ENCODE peak calls at places on chromosome 18, in six cellular contexts. Z is fibroblast of the aortic adventitia, J is B cell, X is PC-3, E is GM12865, U is transverse colon. W is an unnamed sample.

GRCh38 chr18:50306944-50307343 is 19.5 kb upstream of the CXXC1 start:
- DNase-seq in E (no peak), X (no peak), J (no peak), Z (peak; percentile 90), U (no peak), W (no peak)

GRCh38 chr18:74895686-74896085 is 298.0 kb downstream of the ZNF407 start:
- DNase-seq in Z (peak; percentile 61), X (peak; percentile 40), U (no peak), J (no peak), E (no peak), W (no peak)

GRCh38 chr18:54647176-54647575 is 56.1 kb downstream of the DYNAP start:
- DNase-seq in U (peak; percentile 22), Z (peak; percentile 12), E (peak; percentile 38), J (no peak), X (peak; percentile 69), W (peak; percentile 18)

GRCh38 chr18:9741821-9742541 is 33.9 kb downstream of the RAB31 start:
- DNase-seq in Z (no peak), U (no peak), X (peak; percentile 20), E (no peak), J (no peak), W (no peak)

GRCh38 chr18:31679133-31679731 is 5.1 kb downstream of the B4GALT6 start:
- DNase-seq in E (no peak), J (no peak), U (no peak), X (peak; percentile 65), Z (peak; percentile 85), W (no peak)

GRCh38 chr18:51621103-51621969 is 423.9 kb upstream of the MEX3C start:
- DNase-seq in X (peak; percentile 36), E (peak; percentile 72), Z (peak; percentile 63), U (peak; percentile 37), J (no peak), W (peak; percentile 56)

GRCh38 chr18:61402761-61403160 is 69.5 kb downstream of the CDH20 start:
- DNase-seq in E (no peak), X (no peak), Z (peak; percentile 29), U (no peak), J (no peak), W (no peak)

GRCh38 chr18:37567061-37567993 is 1.7 kb upstream of the CELF4 start:
- DNase-seq in X (no peak), E (no peak), Z (no peak), J (peak; percentile 17), U (no peak), W (peak; percentile 38)

GRCh38 chr18:75183524-75183923 is 25.4 kb downstream of the PTGR3 start:
- DNase-seq in E (no peak), Z (no peak), X (peak; percentile 96), U (no peak), J (no peak), W (no peak)

GRCh38 chr18:23231340-23232021 is 96.2 kb downstream of the CABLES1 start:
- DNase-seq in X (peak; percentile 92), U (peak; percentile 62), E (peak; percentile 98), Z (peak; percentile 97), J (peak; percentile 92), W (peak; percentile 85)

GRCh38 chr18:78480531-78481054 is 499.0 kb upstream of the SALL3 start:
- DNase-seq in J (no peak), Z (no peak), X (no peak), E (no peak), U (no peak), W (no peak)

GRCh38 chr18:63206433-63207153 is 113.0 kb downstream of the BCL2 start:
- DNase-seq in U (no peak), J (no peak), E (no peak), X (no peak), Z (no peak), W (no peak)

GRCh38 chr18:58175122-58175687 is 131.2 kb downstream of the NEDD4L start:
- DNase-seq in J (no peak), U (no peak), X (no peak), E (peak; percentile 15), Z (no peak), W (no peak)

GRCh38 chr18:23053756-23054457 is 81.4 kb upstream of the CABLES1 start:
- DNase-seq in Z (peak; percentile 66), J (no peak), E (no peak), U (no peak), X (peak; percentile 57), W (no peak)

GRCh38 chr18:30359521-30359920 is 683.0 kb downstream of the DSC3 start:
- DNase-seq in U (no peak), Z (no peak), X (peak; percentile 32), J (no peak), E (no peak), W (no peak)

GRCh38 chr18:27942706-27943105 is 234.2 kb downstream of the CDH2 start:
- DNase-seq in U (no peak), X (peak; percentile 24), J (no peak), Z (peak; percentile 10), E (no peak), W (no peak)

GRCh38 chr18:73979742-73980141 is 167.9 kb downstream of the FBXO15 start:
- DNase-seq in J (no peak), E (no peak), X (peak; percentile 66), Z (peak; percentile 24), U (no peak), W (no peak)

GRCh38 chr18:13521418-13521817 is 204.9 kb downstream of the FAM210A start:
- DNase-seq in X (no peak), Z (no peak), J (no peak), U (no peak), E (no peak), W (no peak)

GRCh38 chr18:63783394-63783793 is 8.2 kb downstream of the SERPINB7 start:
- DNase-seq in J (no peak), Z (no peak), X (peak; percentile 19), U (no peak), E (peak; percentile 4), W (peak; percentile 6)

GRCh38 chr18:55268146-55268545 is 308.9 kb upstream of the CCDC68 start:
- DNase-seq in Z (no peak), X (no peak), E (peak; percentile 90), U (no peak), J (peak; percentile 61), W (no peak)

GRCh38 chr18:35267809-35268208 is 22.2 kb downstream of the ZSCAN30 start:
- DNase-seq in Z (no peak), J (no peak), U (peak; percentile 26), E (no peak), X (no peak), W (no peak)

GRCh38 chr18:26549486-26550435 is 1.4 kb upstream of the KCTD1 start:
- DNase-seq in E (peak; percentile 56), J (no peak), X (peak; percentile 81), Z (peak; percentile 62), U (peak; percentile 61), W (peak; percentile 54)

GRCh38 chr18:3458378-3458777 is 8.4 kb downstream of the TGIF1 start:
- DNase-seq in J (no peak), X (peak; percentile 40), U (no peak), E (no peak), Z (peak; percentile 11), W (no peak)

GRCh38 chr18:48668466-48669179 is 129.8 kb downstream of the CTIF start:
- DNase-seq in Z (no peak), X (no peak), E (no peak), J (no peak), U (no peak), W (no peak)
- TF ChIP-seq CTCF in Z (peak; percentile 14), X (no peak), E (no peak), J (no peak), U (no peak), W (no peak)

GRCh38 chr18:478679-479078 is 21.8 kb downstream of the COLEC12 start:
- DNase-seq in E (no peak), Z (peak; percentile 37), X (peak; percentile 36), U (no peak), J (no peak), W (no peak)

GRCh38 chr18:474416-474815 is 26.1 kb downstream of the COLEC12 start:
- DNase-seq in U (no peak), X (no peak), Z (peak; percentile 93), E (no peak), J (no peak), W (no peak)

GRCh38 chr18:475202-475624 is 25.3 kb downstream of the COLEC12 start:
- DNase-seq in J (no peak), X (peak; percentile 60), Z (peak; percentile 98), E (no peak), U (no peak), W (no peak)

GRCh38 chr18:477565-477964 is 22.9 kb downstream of the COLEC12 start:
- DNase-seq in X (peak; percentile 50), Z (no peak), E (peak; percentile 44), U (no peak), J (no peak), W (peak; percentile 47)

DNA sequence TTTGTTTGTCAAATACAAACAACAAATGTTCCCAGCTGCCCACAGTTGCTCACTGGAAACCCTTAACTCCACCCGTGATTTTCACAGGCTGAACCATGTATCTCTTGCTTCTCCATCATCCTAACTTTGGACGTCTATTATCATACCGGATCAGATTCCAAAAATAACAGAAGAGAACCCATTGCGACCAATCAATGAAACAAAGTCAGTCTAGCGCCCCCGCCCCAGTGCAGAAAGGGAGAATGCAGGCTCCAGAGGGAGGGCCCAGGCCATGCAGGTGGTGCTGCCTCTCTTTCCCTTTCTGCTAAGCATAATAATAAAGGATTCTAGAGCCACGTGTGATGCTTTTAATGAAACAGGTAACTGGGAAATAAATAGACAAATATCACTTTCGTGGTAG is 24.1 kb downstream of the COLEC12 start:
- DNase-seq in U (no peak), J (no peak), Z (no peak), X (no peak), E (no peak), W (no peak)
- TF ChIP-seq CTCF in U (no peak), J (no peak), Z (peak; percentile 21), X (peak; percentile 12), E (no peak), W (no peak)

DNA sequence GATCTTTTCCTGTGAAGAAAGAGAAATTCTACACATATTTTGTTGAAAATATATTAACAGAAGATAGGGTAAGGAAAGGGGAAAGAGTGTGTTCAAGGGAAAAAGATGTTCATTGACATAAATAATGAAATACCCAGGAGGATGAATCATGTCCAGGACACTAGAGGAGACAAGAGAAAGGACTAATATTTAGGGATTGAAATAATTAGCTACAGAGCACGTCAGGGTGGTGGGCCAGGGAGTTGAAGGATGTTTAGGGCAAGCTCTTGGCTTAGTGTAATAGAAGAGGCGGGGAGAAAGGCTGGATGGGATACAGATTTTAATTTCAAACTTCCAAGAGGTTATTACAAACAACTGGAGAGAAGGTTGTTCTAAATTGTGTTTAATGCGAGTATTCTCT is 36.7 kb upstream of the CETN1 start:
- DNase-seq in X (no peak), U (no peak), Z (no peak), E (no peak), J (no peak), W (no peak)
- TF ChIP-seq CTCF in X (no peak), U (no peak), Z (no peak), E (no peak), J (no peak), W (no peak)

DNA sequence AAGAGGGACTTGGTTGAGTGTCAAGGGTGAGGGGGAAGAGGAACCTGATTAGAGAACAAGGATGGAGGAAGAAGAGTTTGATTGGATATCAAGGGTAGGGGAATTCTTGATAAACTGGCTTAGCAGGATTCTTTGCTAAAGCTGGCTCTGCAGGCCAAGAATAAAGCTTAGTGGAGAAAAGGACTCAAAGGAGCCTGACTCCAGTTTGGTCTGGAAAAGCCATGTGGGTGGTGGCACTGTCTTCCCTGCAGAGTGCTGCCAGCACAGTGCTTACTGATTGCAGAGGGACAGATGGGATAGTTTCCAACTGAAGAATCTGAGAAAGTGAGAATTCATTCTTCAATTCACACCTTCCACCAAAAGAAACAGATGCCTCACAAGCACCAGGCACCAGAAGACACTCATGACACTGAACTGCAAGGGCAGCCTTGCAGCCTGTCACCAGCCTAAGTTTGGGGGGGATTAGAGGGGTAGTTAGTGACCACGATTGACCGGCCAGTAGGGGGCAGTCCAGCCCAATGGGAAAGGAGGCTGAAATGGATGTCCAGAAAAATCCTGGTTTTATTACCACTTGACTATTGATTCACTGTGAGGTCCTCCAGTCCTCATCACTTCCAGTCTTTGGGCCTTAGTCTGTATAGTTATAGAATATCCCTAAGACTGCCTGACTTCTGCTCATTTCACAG is 334.5 kb downstream of the SMAD2 start:
- DNase-seq in U (peak; percentile 55), Z (no peak), J (peak; percentile 50), X (peak; percentile 9), E (peak; percentile 47), W (peak; percentile 72)
- TF ChIP-seq CTCF in U (peak; percentile 34), Z (no peak), J (peak; percentile 58), X (peak; percentile 29), E (peak; percentile 68), W (peak; percentile 58)